ENCODE peak calls at places on chromosomes 7 and 10, in ten cellular contexts. Q is choroid plexus epithelial cell, X is AG04449, L is right lobe of liver, I is cardiac muscle cell, B is AG10803, M is nephron progenitor cell, R is testis, A is ovary, S is thoracic aorta. F is an unnamed sample.

GRCh38 chr7:8591289-8591688 is 157.9 kb downstream of the NXPH1 start:
- DNase-seq in Q (no peak), X (no peak), M (no peak), I (no peak), R (no peak), B (no peak), L (no peak), A (no peak), S (no peak), F (no peak)

GRCh38 chr10:5776881-5777197 is 36.4 kb downstream of the GDI2 start:
- DNase-seq in Q (peak), B (peak), L (no peak), I (peak), S (no peak), R (no peak), A (no peak), X (no peak), M (no peak), F (no peak)

GRCh38 chr7:36844374-36844773 is 120.1 kb upstream of the AOAH start:
- DNase-seq in A (no peak), M (no peak), R (no peak), X (no peak), I (no peak), Q (no peak), S (no peak), L (no peak), B (no peak), F (no peak)

GRCh38 chr7:99571768-99572167 is 13.3 kb downstream of the ZNF655 start:
- DNase-seq in B (no peak), L (no peak), M (no peak), S (no peak), I (no peak), R (no peak), A (no peak), X (no peak), Q (no peak), F (no peak)

GRCh38 chr10:79505771-79506351 is 6.5 kb upstream of the EIF5AL1 start:
- DNase-seq in S (no peak), X (no peak), I (no peak), Q (no peak), B (no peak), A (no peak), R (no peak), L (no peak), M (no peak), F (no peak)

GRCh38 chr7:143892527-143893300 is 9.3 kb downstream of the TCAF1 start:
- DNase-seq in X (no peak), L (peak), R (no peak), A (no peak), S (no peak), Q (peak), M (no peak), B (no peak), I (peak), F (no peak)

GRCh38 chr7:1232623-1233327 is at the start of gene UNCX:
- DNase-seq in I (no peak), M (peak), L (no peak), A (no peak), S (no peak), Q (no peak), B (no peak), R (no peak), X (no peak), F (no peak)

GRCh38 chr7:135773451-135773850 is 24.8 kb upstream of the FAM180A start:
- DNase-seq in S (no peak), L (no peak), I (no peak), M (no peak), Q (no peak), X (no peak), A (no peak), R (no peak), B (no peak), F (no peak)

GRCh38 chr7:18541189-18541870 is 45.8 kb downstream of the HDAC9 start:
- DNase-seq in A (peak), X (peak), R (peak), M (no peak), L (no peak), I (peak), Q (no peak), S (peak), B (peak), F (no peak)

GRCh38 chr7:18165176-18165575 is 137.5 kb upstream of the PRPS1L1 start:
- DNase-seq in I (peak), M (no peak), S (no peak), X (no peak), B (no peak), R (no peak), L (no peak), A (no peak), Q (no peak), F (no peak)

GRCh38 chr10:5498791-5499492 is 428 bp downstream of the CALML5 start:
- DNase-seq in R (no peak), I (no peak), B (no peak), S (no peak), A (no peak), X (no peak), M (no peak), Q (no peak), L (no peak), F (no peak)

GRCh38 chr10:9342865-9343450 is 1288.5 kb downstream of the GATA3 start:
- DNase-seq in X (no peak), I (peak), M (no peak), A (no peak), L (no peak), B (peak), R (peak), Q (peak), S (no peak), F (no peak)

GRCh38 chr7:379456-380225 is 89.7 kb downstream of the FOXL3 start:
- DNase-seq in I (no peak), S (no peak), B (no peak), Q (no peak), L (peak), M (peak), R (peak), A (no peak), X (no peak), F (no peak)

GRCh38 chr7:43756368-43757072 is 2.0 kb upstream of the BLVRA start:
- DNase-seq in Q (peak), S (no peak), I (peak), X (peak), R (no peak), A (no peak), M (no peak), L (no peak), B (peak), F (no peak)

GRCh38 chr7:102101111-102101551 is 185.5 kb upstream of the SH2B2 start:
- DNase-seq in R (no peak), A (no peak), L (no peak), I (no peak), Q (no peak), B (no peak), S (no peak), M (no peak), X (no peak), F (no peak)

GRCh38 chr10:80535671-80536360 is 1.9 kb upstream of the SH2D4B start:
- DNase-seq in R (peak), M (no peak), A (peak), X (no peak), L (peak), S (no peak), Q (peak), B (peak), I (peak), F (peak)

GRCh38 chr10:104139221-104139620 is 17.2 kb downstream of the SFR1 start:
- DNase-seq in S (no peak), X (no peak), L (no peak), Q (peak), A (no peak), R (no peak), I (no peak), M (no peak), B (no peak), F (no peak)

GRCh38 chr7:92613720-92614119 is 23.5 kb upstream of the FAM133B start:
- DNase-seq in S (no peak), M (no peak), Q (no peak), L (no peak), B (no peak), R (no peak), X (no peak), I (no peak), A (no peak), F (no peak)
- TF ChIP-seq CTCF in S (no peak), M (no peak), Q (no peak), L (no peak), B (no peak), R (no peak), X (no peak), I (no peak), A (no peak), F (no peak)

GRCh38 chr7:4783762-4784351 is 8.4 kb downstream of the AP5Z1 start:
- DNase-seq in B (no peak), Q (no peak), A (no peak), X (no peak), S (no peak), L (no peak), M (no peak), I (no peak), R (no peak), F (no peak)
- TF ChIP-seq CTCF in B (no peak), Q (no peak), A (no peak), X (no peak), S (no peak), L (no peak), M (no peak), I (no peak), R (no peak), F (no peak)

DNA sequence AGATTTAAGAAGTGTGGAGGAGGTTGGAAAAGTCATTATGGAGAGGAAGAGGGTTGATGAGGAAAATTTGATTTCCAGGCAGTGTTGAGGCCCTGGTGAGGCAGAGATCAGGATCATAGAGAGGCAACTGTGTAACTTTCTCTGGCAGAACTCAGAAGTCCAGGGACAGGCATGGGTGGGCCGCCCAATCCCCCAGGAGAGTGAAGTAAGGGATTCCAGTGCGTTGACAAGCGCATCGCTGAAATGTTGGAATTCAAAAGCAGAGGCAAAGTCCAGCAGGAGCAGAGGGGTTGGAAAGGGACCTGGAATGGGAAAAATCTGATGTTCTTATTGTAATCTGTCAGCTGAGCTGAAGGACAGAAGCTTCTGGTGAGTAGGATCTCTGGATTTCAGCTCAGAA is 207.3 kb downstream of the FAM107B start:
- DNase-seq in X (no peak), S (no peak), I (no peak), B (no peak), M (no peak), L (no peak), Q (no peak), R (no peak), A (no peak), F (no peak)
- TF ChIP-seq CTCF in X (no peak), S (no peak), I (no peak), B (no peak), M (no peak), L (no peak), Q (no peak), R (no peak), A (no peak), F (no peak)

DNA sequence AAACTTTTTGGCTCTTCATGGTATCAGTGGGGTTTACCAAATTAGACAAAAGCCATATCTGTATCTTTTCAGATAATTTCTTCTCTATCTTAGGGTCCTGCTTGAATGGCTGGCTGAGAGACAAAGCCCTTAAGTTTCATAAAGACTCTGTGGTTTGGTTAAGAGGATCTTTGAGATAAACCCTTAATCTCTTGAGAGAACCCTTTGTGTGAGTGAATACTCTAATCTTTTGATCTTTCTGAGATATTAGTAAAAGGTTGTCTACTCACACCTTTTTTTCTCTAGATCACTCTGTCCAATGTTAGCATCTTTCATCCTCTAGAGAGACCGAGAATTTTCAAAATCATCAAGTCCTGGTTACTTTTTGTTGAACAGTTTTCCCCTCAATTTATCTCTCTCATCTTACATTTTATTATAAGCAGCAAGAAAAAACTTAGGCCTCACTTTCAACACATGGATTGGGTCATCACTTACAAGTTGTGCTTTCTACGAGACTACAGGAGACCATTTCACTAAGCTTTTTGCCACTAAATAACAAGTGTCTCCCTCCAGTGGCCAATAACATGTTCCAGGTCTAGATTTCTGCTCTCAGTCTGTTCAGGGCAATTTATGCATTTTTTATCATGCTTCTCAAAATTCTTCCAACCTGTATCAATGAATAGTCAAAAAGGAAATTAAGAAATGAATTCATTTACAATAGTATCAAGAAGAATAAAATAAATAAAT is 28.4 kb downstream of the DNAJC9 start:
- DNase-seq in S (no peak), X (no peak), I (peak), Q (peak), B (peak), M (no peak), A (no peak), R (no peak), L (no peak), F (no peak)
- TF ChIP-seq CTCF in S (no peak), X (peak), I (peak), Q (peak), B (peak), M (peak), A (no peak), R (no peak), L (peak), F (peak)